ENCODE peak calls at places on chromosomes 5 and 9, in six cellular contexts. D is A549, P is psoas muscle, G is right lobe of liver, X is AG10803, I is heart right ventricle. B is an unnamed sample.

GRCh38 chr5:178986326-178986960 is 8.7 kb downstream of the GRM6 start:
- DNase-seq in G (no peak), D (no peak), X (no peak), I (no peak), P (no peak), B (no peak)

GRCh38 chr9:111952559-111952958 is 55.9 kb downstream of the UGCG start:
- DNase-seq in G (no peak), X (peak; percentile 92), D (no peak), I (no peak), P (no peak), B (peak; percentile 79)

GRCh38 chr5:484556-484955 is 39.7 kb downstream of the SLC9A3 start:
- DNase-seq in X (no peak), G (no peak), I (no peak), P (no peak), D (no peak), B (no peak)

GRCh38 chr9:70519912-70520724 is 105.7 kb upstream of the KLF9 start:
- DNase-seq in X (no peak), G (no peak), D (no peak), P (no peak), I (no peak), B (no peak)

GRCh38 chr5:81409845-81410369 is 16.0 kb upstream of the ACOT12 start:
- DNase-seq in G (no peak), P (no peak), I (no peak), D (no peak), X (no peak), B (peak; percentile 15)

GRCh38 chr9:34272146-34272545 is 56.9 kb downstream of the KIF24 start:
- DNase-seq in G (no peak), D (no peak), P (no peak), I (no peak), X (peak; percentile 26), B (no peak)

GRCh38 chr9:121958530-121958929 is 134.6 kb downstream of the TTLL11 start:
- DNase-seq in P (no peak), I (no peak), G (no peak), X (no peak), D (no peak), B (peak; percentile 45)

GRCh38 chr5:133110709-133111108 is 58.9 kb downstream of the HSPA4 start:
- DNase-seq in I (no peak), D (no peak), P (no peak), G (no peak), X (no peak), B (no peak)

GRCh38 chr5:80254767-80255424 is 952 bp downstream of the SERINC5 start:
- DNase-seq in P (no peak), D (peak; percentile 28), G (peak; percentile 32), I (no peak), X (no peak), B (peak; percentile 25)

GRCh38 chr9:95370064-95370463 is 52.6 kb upstream of the FANCC start:
- DNase-seq in P (no peak), G (no peak), X (peak; percentile 84), I (no peak), D (no peak), B (no peak)

GRCh38 chr5:143197260-143197656 is 206.2 kb downstream of the NR3C1 start:
- DNase-seq in P (no peak), D (no peak), I (no peak), X (peak; percentile 53), G (no peak), B (peak; percentile 36)
- TF ChIP-seq CTCF in P (no peak), D (no peak), I (no peak), X (no peak), G (no peak), B (no peak)

GRCh38 chr9:129109504-129109903 is 1.1 kb downstream of the CRAT start:
- DNase-seq in G (peak; percentile 59), X (peak; percentile 58), I (no peak), P (peak; percentile 80), D (peak; percentile 54), B (no peak)
- H3K4me3 ChIP-seq in G (peak overlapping the region; percentile 86), X (peak overlapping the region; percentile 77), I (peak overlapping the region; percentile 98), P (peak overlapping the region; percentile 83), D (peak overlapping the region; percentile 61), B (peak overlapping the region; percentile 61)

DNA sequence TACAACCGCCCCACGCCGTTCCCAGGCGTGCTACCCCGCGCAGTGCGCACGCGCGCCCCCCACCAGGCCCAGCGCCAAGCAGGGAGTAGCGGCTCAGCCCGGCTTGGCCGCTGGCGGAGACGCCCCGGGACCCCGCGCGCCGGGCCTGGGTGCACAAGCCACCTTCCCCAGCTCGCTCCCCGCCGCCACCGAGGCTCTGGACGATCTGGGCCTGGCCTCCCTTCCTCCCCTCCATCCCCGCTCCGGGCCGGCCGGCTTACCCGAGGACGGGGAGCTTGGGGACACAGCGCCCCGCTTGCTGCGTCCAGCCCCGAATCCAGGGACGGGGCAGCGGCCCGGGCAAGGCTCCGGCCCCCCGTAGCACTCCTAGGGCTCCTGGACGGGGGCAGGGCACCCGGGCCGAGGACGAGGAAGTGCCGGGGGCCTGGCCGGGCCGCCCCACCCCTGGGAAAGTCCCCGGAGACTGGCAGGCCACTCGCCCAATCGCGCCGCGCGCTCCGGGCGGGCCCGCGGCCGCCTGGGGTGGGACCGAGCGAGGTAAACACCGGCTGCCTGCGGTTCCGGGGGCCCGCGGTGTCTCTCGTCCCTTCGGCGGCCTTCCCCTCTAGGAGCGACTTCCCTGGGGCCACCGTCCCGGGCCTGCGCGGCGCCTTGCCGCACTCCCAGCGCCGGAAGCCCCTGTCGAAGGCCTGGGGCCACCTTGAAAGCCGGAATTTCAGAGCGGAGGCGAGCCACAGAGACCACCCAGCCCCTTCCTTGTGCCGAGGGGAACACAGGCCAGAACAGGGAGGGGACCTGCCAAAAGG is at the start of gene TNIP1:
- DNase-seq in G (peak; percentile 98), P (peak; percentile 97), D (peak; percentile 88), X (peak; percentile 93), I (peak; percentile 96), B (peak; percentile 92)
- TF ChIP-seq CTCF in G (no peak), P (no peak), D (no peak), X (no peak), I (no peak), B (no peak)

GRCh38 chr5:160082589-160082988 is 36.7 kb downstream of the PWWP2A start:
- DNase-seq in I (no peak), G (no peak), X (no peak), P (no peak), D (no peak), B (no peak)
- H3K4me3 ChIP-seq in I (no peak overlapping the region), G (no peak overlapping the region), X (no peak overlapping the region), P (no peak overlapping the region), D (no peak overlapping the region), B (no peak overlapping the region)

B was measured in cardiac fibroblast.